ENCODE peak calls at places on chromosomes 3 and 15, in five cellular contexts. Q is uterus; E is CD4-positive, CD25-positive, alpha-beta regulatory T cell; O is activated naive CD4-positive, alpha-beta T cell treated with anti-CD3 and anti-CD28 coated beads for 36 hours; L is EL. D is an unnamed sample.

GRCh38 chr3:4776980-4777581 is 202.2 kb upstream of the BHLHE40 start:
- DNase-seq in Q (peak), E (peak), O (peak), L (no peak), D (no peak)

GRCh38 chr15:65084500-65085206 is 8.1 kb downstream of the KBTBD13 start:
- DNase-seq in Q (no peak), E (no peak), O (no peak), L (no peak), D (no peak)

GRCh38 chr3:125129512-125129962 is 73.7 kb upstream of the HEG1 start:
- DNase-seq in Q (peak), E (no peak), O (no peak), L (peak), D (no peak)

GRCh38 chr3:142609136-142609535 is 12.9 kb downstream of the PLS1 start:
- DNase-seq in Q (no peak), E (no peak), O (peak), L (no peak), D (no peak)

GRCh38 chr3:43024183-43024865 is 45.2 kb downstream of the GASK1A start:
- DNase-seq in Q (no peak), E (peak), O (peak), L (no peak), D (no peak)

GRCh38 chr3:132665230-132665629 is 5.1 kb downstream of the UBA5 start:
- DNase-seq in Q (no peak), E (no peak), O (no peak), L (no peak), D (no peak)

GRCh38 chr3:194806991-194807685 is 121.5 kb downstream of the FAM43A start:
- DNase-seq in Q (no peak), E (no peak), O (no peak), L (peak), D (no peak)

GRCh38 chr15:91142097-91142744 is 42.2 kb downstream of the SV2B start:
- DNase-seq in Q (no peak), E (peak), O (no peak), L (no peak), D (no peak)

GRCh38 chr15:60546764-60547163 is 67.8 kb upstream of the ICE2 start:
- DNase-seq in Q (no peak), E (no peak), O (no peak), L (no peak), D (peak)

GRCh38 chr15:68589783-68590710 is 11.3 kb downstream of the CORO2B start:
- DNase-seq in Q (no peak), E (no peak), O (no peak), L (no peak), D (no peak)

GRCh38 chr15:95603802-95604201 is 726.7 kb upstream of the NR2F2 start:
- DNase-seq in Q (no peak), E (no peak), O (no peak), L (no peak), D (no peak)

GRCh38 chr15:57495554-57496235 is 96.0 kb upstream of the MYZAP start:
- DNase-seq in Q (no peak), E (no peak), O (no peak), L (no peak), D (no peak)

GRCh38 chr15:79179108-79179561 is 88.6 kb upstream of the RASGRF1 start:
- DNase-seq in Q (no peak), E (no peak), O (no peak), L (peak), D (no peak)

GRCh38 chr3:138019288-138020069 is 9.5 kb downstream of the CLDN18 start:
- DNase-seq in Q (no peak), E (no peak), O (no peak), L (no peak), D (no peak)

GRCh38 chr3:169772530-169772950 is 656 bp upstream of the MYNN start:
- DNase-seq in Q (peak), E (no peak), O (no peak), L (peak), D (no peak)

GRCh38 chr15:81921163-81921562 is 124.7 kb downstream of the MEX3B start:
- DNase-seq in Q (no peak), E (no peak), O (no peak), L (no peak), D (no peak)

GRCh38 chr3:77256584-77257488 is 216.9 kb downstream of the ROBO2 start:
- DNase-seq in Q (no peak), E (no peak), O (no peak), L (no peak), D (no peak)

GRCh38 chr3:57973715-57974477 is 34.3 kb upstream of the FLNB start:
- DNase-seq in Q (no peak), E (no peak), O (no peak), L (no peak), D (no peak)

GRCh38 chr3:59641169-59641914 is 591.5 kb upstream of the CFAP20DC start:
- DNase-seq in Q (no peak), E (no peak), O (no peak), L (no peak), D (no peak)

GRCh38 chr3:78204977-78205376 is 1165.1 kb downstream of the ROBO2 start:
- DNase-seq in Q (no peak), E (no peak), O (no peak), L (peak), D (no peak)

GRCh38 chr3:52517796-52518722 is 15.6 kb downstream of the NT5DC2 start:
- DNase-seq in Q (no peak), E (no peak), O (no peak), L (no peak), D (no peak)

GRCh38 chr3:142888484-142889262 is at the start of gene PCOLCE2:
- DNase-seq in Q (no peak), E (peak), O (peak), L (peak), D (no peak)

GRCh38 chr15:78620021-78620838 is 566 bp downstream of the CHRNA3 start:
- DNase-seq in Q (no peak), E (no peak), O (peak), L (no peak), D (no peak)

GRCh38 chr3:129549006-129549800 is 6.2 kb downstream of the H1-8 start:
- DNase-seq in Q (no peak), E (no peak), O (no peak), L (peak), D (no peak)

GRCh38 chr3:196969660-196970546 is 1.3 kb upstream of the PIGZ start:
- DNase-seq in Q (no peak), E (peak), O (peak), L (peak), D (peak)

GRCh38 chr3:171248426-171249115 is 211.6 kb downstream of the TNIK start:
- DNase-seq in Q (no peak), E (peak), O (no peak), L (no peak), D (no peak)

GRCh38 chr15:65525622-65526021 is 4.6 kb upstream of the HACD3 start:
- DNase-seq in Q (peak), E (no peak), O (no peak), L (peak), D (no peak)

GRCh38 chr3:98733055-98733777 is 29.9 kb upstream of the ST3GAL6 start:
- DNase-seq in Q (peak), E (no peak), O (peak), L (peak), D (no peak)

GRCh38 chr3:188348445-188349244 is 194.7 kb downstream of the LPP start:
- DNase-seq in Q (peak), E (no peak), O (no peak), L (peak), D (no peak)

GRCh38 chr3:184541886-184542562 is 19.6 kb upstream of the EPHB3 start:
- DNase-seq in Q (no peak), E (no peak), O (no peak), L (no peak), D (no peak)

D was measured in effector memory CD4-positive, alpha-beta T cell.